ENCODE peak calls at places on chromosomes 1 and 21, in five cellular contexts. One of them, this sample, is unnamed.

GRCh38 chr1:961132-961652 is 808 bp downstream of the KLHL17 start:
- DNase-seq in psoas muscle: no peak
- DNase-seq in CD8-positive, alpha-beta T cell: no peak
- DNase-seq in hepatic stellate cell: no peak
- DNase-seq in CD8-positive, alpha-beta memory T cell: no peak
- DNase-seq in this sample: no peak

GRCh38 chr21:32366191-32366590 is 26.6 kb downstream of the URB1 start:
- DNase-seq in CD8-positive, alpha-beta T cell: no peak
- DNase-seq in CD8-positive, alpha-beta memory T cell: no peak
- DNase-seq in psoas muscle: no peak
- DNase-seq in hepatic stellate cell: no peak
- DNase-seq in this sample: no peak

GRCh38 chr1:36161656-36162531 is 5.9 kb downstream of the MAP7D1 start:
- DNase-seq in CD8-positive, alpha-beta T cell: no peak
- DNase-seq in hepatic stellate cell: peak
- DNase-seq in CD8-positive, alpha-beta memory T cell: peak
- DNase-seq in psoas muscle: peak
- DNase-seq in this sample: peak

GRCh38 chr1:158334601-158335292 is 3.4 kb upstream of the CD1B start:
- DNase-seq in psoas muscle: no peak
- DNase-seq in CD8-positive, alpha-beta T cell: no peak
- DNase-seq in hepatic stellate cell: no peak
- DNase-seq in CD8-positive, alpha-beta memory T cell: no peak
- DNase-seq in this sample: no peak

GRCh38 chr1:67285780-67286488 is 21.7 kb upstream of the IL12RB2 start:
- DNase-seq in CD8-positive, alpha-beta T cell: no peak
- DNase-seq in psoas muscle: no peak
- DNase-seq in hepatic stellate cell: no peak
- DNase-seq in CD8-positive, alpha-beta memory T cell: no peak
- DNase-seq in this sample: no peak

GRCh38 chr1:17599301-17600300 is 60.1 kb downstream of the ARHGEF10L start:
- DNase-seq in CD8-positive, alpha-beta memory T cell: no peak
- DNase-seq in hepatic stellate cell: no peak
- DNase-seq in CD8-positive, alpha-beta T cell: no peak
- DNase-seq in psoas muscle: no peak
- DNase-seq in this sample: no peak

GRCh38 chr21:42523211-42523610 is 9.6 kb downstream of the SLC37A1 start:
- DNase-seq in psoas muscle: no peak
- DNase-seq in CD8-positive, alpha-beta memory T cell: no peak
- DNase-seq in hepatic stellate cell: no peak
- DNase-seq in CD8-positive, alpha-beta T cell: no peak
- DNase-seq in this sample: no peak

GRCh38 chr1:238252033-238252802 is 361.5 kb upstream of the ZP4 start:
- DNase-seq in hepatic stellate cell: peak
- DNase-seq in psoas muscle: peak
- DNase-seq in CD8-positive, alpha-beta memory T cell: no peak
- DNase-seq in CD8-positive, alpha-beta T cell: no peak
- DNase-seq in this sample: no peak

GRCh38 chr21:45386336-45386727 is 18.6 kb upstream of the COL18A1 start:
- DNase-seq in CD8-positive, alpha-beta memory T cell: peak
- DNase-seq in CD8-positive, alpha-beta T cell: no peak
- DNase-seq in hepatic stellate cell: no peak
- DNase-seq in psoas muscle: peak
- DNase-seq in this sample: no peak

GRCh38 chr1:233406994-233407631 is 79.6 kb downstream of the MAP3K21 start:
- DNase-seq in CD8-positive, alpha-beta T cell: no peak
- DNase-seq in psoas muscle: no peak
- DNase-seq in CD8-positive, alpha-beta memory T cell: no peak
- DNase-seq in hepatic stellate cell: no peak
- DNase-seq in this sample: no peak